ENCODE peak calls at places on chromosomes 11 and 22, in eight cellular contexts. One of them, this sample, is unnamed.

GRCh38 chr11:67022341-67022933 is 497 bp upstream of the SYT12 start:
- DNase-seq in hepatocyte: no peak
- DNase-seq in cardiac muscle cell: peak
- DNase-seq in GM23248: peak
- DNase-seq in gastrocnemius medialis: no peak
- DNase-seq in psoas muscle: no peak
- DNase-seq in SK-N-SH: peak
- DNase-seq in heart left ventricle: peak
- DNase-seq in this sample: peak

GRCh38 chr22:39718206-39718605 is 147.7 kb downstream of the CACNA1I start:
- DNase-seq in gastrocnemius medialis: no peak
- DNase-seq in hepatocyte: no peak
- DNase-seq in GM23248: no peak
- DNase-seq in cardiac muscle cell: no peak
- DNase-seq in psoas muscle: no peak
- DNase-seq in SK-N-SH: no peak
- DNase-seq in heart left ventricle: no peak
- DNase-seq in this sample: no peak

GRCh38 chr11:103537904-103538502 is 428.8 kb downstream of the DYNC2H1 start:
- DNase-seq in gastrocnemius medialis: no peak
- DNase-seq in SK-N-SH: peak
- DNase-seq in hepatocyte: peak
- DNase-seq in psoas muscle: no peak
- DNase-seq in heart left ventricle: no peak
- DNase-seq in cardiac muscle cell: peak
- DNase-seq in GM23248: peak
- DNase-seq in this sample: no peak

GRCh38 chr11:877565-877964 is 33.0 kb downstream of the CHID1 start:
- DNase-seq in heart left ventricle: no peak
- DNase-seq in hepatocyte: no peak
- DNase-seq in cardiac muscle cell: no peak
- DNase-seq in SK-N-SH: peak
- DNase-seq in GM23248: no peak
- DNase-seq in psoas muscle: no peak
- DNase-seq in gastrocnemius medialis: no peak
- DNase-seq in this sample: no peak

GRCh38 chr11:9776203-9776602 is 112.3 kb downstream of the SWAP70 start:
- DNase-seq in hepatocyte: no peak
- DNase-seq in gastrocnemius medialis: no peak
- DNase-seq in psoas muscle: no peak
- DNase-seq in GM23248: no peak
- DNase-seq in SK-N-SH: no peak
- DNase-seq in cardiac muscle cell: no peak
- DNase-seq in heart left ventricle: no peak
- DNase-seq in this sample: no peak

GRCh38 chr11:12436266-12436665 is 58.9 kb downstream of the PARVA start:
- DNase-seq in gastrocnemius medialis: no peak
- DNase-seq in SK-N-SH: no peak
- DNase-seq in heart left ventricle: peak
- DNase-seq in cardiac muscle cell: no peak
- DNase-seq in GM23248: no peak
- DNase-seq in psoas muscle: no peak
- DNase-seq in hepatocyte: no peak
- DNase-seq in this sample: no peak

GRCh38 chr11:86228967-86229330 is 15.6 kb upstream of the EED start:
- DNase-seq in heart left ventricle: no peak
- DNase-seq in SK-N-SH: no peak
- DNase-seq in GM23248: no peak
- DNase-seq in hepatocyte: no peak
- DNase-seq in psoas muscle: no peak
- DNase-seq in cardiac muscle cell: no peak
- DNase-seq in gastrocnemius medialis: no peak
- DNase-seq in this sample: no peak

GRCh38 chr11:70409437-70409836 is 11.1 kb downstream of the CTTN start:
- DNase-seq in heart left ventricle: no peak
- DNase-seq in cardiac muscle cell: no peak
- DNase-seq in gastrocnemius medialis: no peak
- DNase-seq in hepatocyte: no peak
- DNase-seq in psoas muscle: no peak
- DNase-seq in SK-N-SH: no peak
- DNase-seq in GM23248: no peak
- DNase-seq in this sample: no peak

GRCh38 chr11:79090191-79090590 is 350.6 kb downstream of the TENM4 start:
- DNase-seq in SK-N-SH: no peak
- DNase-seq in psoas muscle: no peak
- DNase-seq in heart left ventricle: no peak
- DNase-seq in hepatocyte: no peak
- DNase-seq in gastrocnemius medialis: no peak
- DNase-seq in GM23248: no peak
- DNase-seq in cardiac muscle cell: no peak
- DNase-seq in this sample: no peak

GRCh38 chr11:125345706-125346561 is 150.1 kb downstream of the FEZ1 start:
- DNase-seq in psoas muscle: peak
- DNase-seq in gastrocnemius medialis: peak
- DNase-seq in SK-N-SH: peak
- DNase-seq in heart left ventricle: peak
- DNase-seq in hepatocyte: peak
- DNase-seq in cardiac muscle cell: peak
- DNase-seq in GM23248: peak
- DNase-seq in this sample: peak

GRCh38 chr11:69434341-69434960 is 47.0 kb upstream of the LINC01488 start:
- DNase-seq in heart left ventricle: no peak
- DNase-seq in psoas muscle: peak
- DNase-seq in SK-N-SH: no peak
- DNase-seq in GM23248: no peak
- DNase-seq in gastrocnemius medialis: no peak
- DNase-seq in hepatocyte: no peak
- DNase-seq in cardiac muscle cell: no peak
- DNase-seq in this sample: no peak

GRCh38 chr11:29914203-29914930 is 102.5 kb downstream of the KCNA4 start:
- DNase-seq in gastrocnemius medialis: no peak
- DNase-seq in heart left ventricle: no peak
- DNase-seq in SK-N-SH: no peak
- DNase-seq in psoas muscle: no peak
- DNase-seq in GM23248: peak
- DNase-seq in hepatocyte: peak
- DNase-seq in cardiac muscle cell: peak
- DNase-seq in this sample: no peak

GRCh38 chr11:9755561-9755960 is 91.7 kb downstream of the SWAP70 start:
- DNase-seq in cardiac muscle cell: peak
- DNase-seq in hepatocyte: no peak
- DNase-seq in SK-N-SH: no peak
- DNase-seq in GM23248: peak
- DNase-seq in gastrocnemius medialis: no peak
- DNase-seq in psoas muscle: no peak
- DNase-seq in heart left ventricle: no peak
- DNase-seq in this sample: no peak

GRCh38 chr11:118917488-118918127 is 8.1 kb downstream of the BCL9L start:
- DNase-seq in SK-N-SH: no peak
- DNase-seq in heart left ventricle: no peak
- DNase-seq in cardiac muscle cell: peak
- DNase-seq in hepatocyte: peak
- DNase-seq in gastrocnemius medialis: peak
- DNase-seq in psoas muscle: peak
- DNase-seq in GM23248: peak
- DNase-seq in this sample: no peak

GRCh38 chr11:47437218-47437745 is 11.0 kb upstream of the PSMC3 start:
- DNase-seq in gastrocnemius medialis: no peak
- DNase-seq in cardiac muscle cell: no peak
- DNase-seq in psoas muscle: no peak
- DNase-seq in GM23248: no peak
- DNase-seq in heart left ventricle: no peak
- DNase-seq in hepatocyte: no peak
- DNase-seq in SK-N-SH: no peak
- DNase-seq in this sample: no peak
- H3K27ac ChIP-seq in gastrocnemius medialis: no peak
- H3K27ac ChIP-seq in cardiac muscle cell: no peak
- H3K27ac ChIP-seq in psoas muscle: peak
- H3K27ac ChIP-seq in GM23248: no peak
- H3K27ac ChIP-seq in heart left ventricle: peak
- H3K27ac ChIP-seq in hepatocyte: peak
- H3K27ac ChIP-seq in SK-N-SH: no peak
- H3K27ac ChIP-seq in this sample: no peak

GRCh38 chr11:6925636-6926207 is 504 bp upstream of the ZNF215 start:
- DNase-seq in gastrocnemius medialis: no peak
- DNase-seq in GM23248: peak
- DNase-seq in cardiac muscle cell: peak
- DNase-seq in psoas muscle: no peak
- DNase-seq in hepatocyte: peak
- DNase-seq in heart left ventricle: no peak
- DNase-seq in SK-N-SH: no peak
- DNase-seq in this sample: no peak

GRCh38 chr11:6927030-6927617 is 898 bp downstream of the ZNF215 start:
- DNase-seq in SK-N-SH: no peak
- DNase-seq in gastrocnemius medialis: no peak
- DNase-seq in psoas muscle: no peak
- DNase-seq in cardiac muscle cell: no peak
- DNase-seq in hepatocyte: no peak
- DNase-seq in GM23248: peak
- DNase-seq in heart left ventricle: no peak
- DNase-seq in this sample: no peak

GRCh38 chr11:6928916-6929315 is 2.7 kb downstream of the ZNF215 start:
- DNase-seq in SK-N-SH: no peak
- DNase-seq in hepatocyte: no peak
- DNase-seq in gastrocnemius medialis: no peak
- DNase-seq in cardiac muscle cell: no peak
- DNase-seq in psoas muscle: no peak
- DNase-seq in heart left ventricle: no peak
- DNase-seq in GM23248: no peak
- DNase-seq in this sample: no peak

GRCh38 chr11:6926208-6927029 is at the start of gene ZNF215:
- DNase-seq in heart left ventricle: peak
- DNase-seq in psoas muscle: peak
- DNase-seq in cardiac muscle cell: peak
- DNase-seq in hepatocyte: peak
- DNase-seq in gastrocnemius medialis: peak
- DNase-seq in SK-N-SH: peak
- DNase-seq in GM23248: peak
- DNase-seq in this sample: peak

GRCh38 chr11:6925007-6925577 is 1.1 kb upstream of the ZNF215 start:
- DNase-seq in SK-N-SH: no peak
- DNase-seq in hepatocyte: no peak
- DNase-seq in gastrocnemius medialis: no peak
- DNase-seq in psoas muscle: no peak
- DNase-seq in GM23248: no peak
- DNase-seq in cardiac muscle cell: no peak
- DNase-seq in heart left ventricle: no peak
- DNase-seq in this sample: no peak
- H3K4me3 ChIP-seq in SK-N-SH: no peak
- H3K4me3 ChIP-seq in hepatocyte: no peak
- H3K4me3 ChIP-seq in gastrocnemius medialis: peak
- H3K4me3 ChIP-seq in psoas muscle: no peak
- H3K4me3 ChIP-seq in GM23248: peak
- H3K4me3 ChIP-seq in cardiac muscle cell: no peak
- H3K4me3 ChIP-seq in heart left ventricle: no peak
- H3K4me3 ChIP-seq in this sample: no peak

DNA sequence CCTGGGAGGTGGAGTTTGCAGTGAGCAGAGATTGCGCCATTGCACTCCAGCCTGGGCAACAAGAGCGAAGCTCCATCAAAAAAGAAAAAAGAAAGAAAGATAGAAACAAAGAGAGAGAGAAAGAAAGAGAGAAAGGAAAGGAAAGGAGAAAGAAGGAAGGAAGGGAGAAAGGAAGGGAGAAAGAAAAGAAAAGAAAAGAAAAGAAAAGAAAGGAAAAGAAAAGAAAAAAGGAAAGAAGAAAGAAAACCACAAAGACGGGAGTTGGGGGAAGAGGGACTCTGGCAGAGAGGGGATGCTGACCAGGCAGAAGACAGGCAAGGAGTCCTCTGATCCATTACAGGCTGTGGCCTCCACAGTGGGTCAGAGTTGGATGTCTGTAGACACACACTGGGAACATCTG is 18.8 kb upstream of the SLCO2B1 start:
- DNase-seq in SK-N-SH: no peak
- DNase-seq in gastrocnemius medialis: no peak
- DNase-seq in GM23248: no peak
- DNase-seq in psoas muscle: no peak
- DNase-seq in cardiac muscle cell: no peak
- DNase-seq in heart left ventricle: no peak
- DNase-seq in hepatocyte: no peak
- DNase-seq in this sample: no peak
- H3K27ac ChIP-seq in SK-N-SH: no peak
- H3K27ac ChIP-seq in gastrocnemius medialis: no peak
- H3K27ac ChIP-seq in GM23248: no peak
- H3K27ac ChIP-seq in psoas muscle: no peak
- H3K27ac ChIP-seq in cardiac muscle cell: no peak
- H3K27ac ChIP-seq in heart left ventricle: no peak
- H3K27ac ChIP-seq in hepatocyte: no peak
- H3K27ac ChIP-seq in this sample: no peak

GRCh38 chr22:22884010-22884887 is 3.4 kb upstream of the IGLL5 start:
- DNase-seq in heart left ventricle: peak
- DNase-seq in hepatocyte: peak
- DNase-seq in psoas muscle: no peak
- DNase-seq in cardiac muscle cell: peak
- DNase-seq in gastrocnemius medialis: peak
- DNase-seq in GM23248: peak
- DNase-seq in SK-N-SH: peak
- DNase-seq in this sample: peak

GRCh38 chr22:22883090-22883727 is 4.4 kb upstream of the IGLL5 start:
- DNase-seq in cardiac muscle cell: no peak
- DNase-seq in SK-N-SH: no peak
- DNase-seq in hepatocyte: no peak
- DNase-seq in gastrocnemius medialis: no peak
- DNase-seq in GM23248: no peak
- DNase-seq in heart left ventricle: no peak
- DNase-seq in psoas muscle: no peak
- DNase-seq in this sample: no peak

GRCh38 chr22:22880645-22881044 is 7.0 kb upstream of the IGLL5 start:
- DNase-seq in heart left ventricle: no peak
- DNase-seq in gastrocnemius medialis: no peak
- DNase-seq in psoas muscle: no peak
- DNase-seq in SK-N-SH: no peak
- DNase-seq in cardiac muscle cell: no peak
- DNase-seq in GM23248: no peak
- DNase-seq in hepatocyte: no peak
- DNase-seq in this sample: no peak

GRCh38 chr22:22881116-22882032 is 6.2 kb upstream of the IGLL5 start:
- DNase-seq in gastrocnemius medialis: no peak
- DNase-seq in SK-N-SH: peak
- DNase-seq in hepatocyte: no peak
- DNase-seq in GM23248: no peak
- DNase-seq in psoas muscle: no peak
- DNase-seq in cardiac muscle cell: no peak
- DNase-seq in heart left ventricle: no peak
- DNase-seq in this sample: no peak

DNA sequence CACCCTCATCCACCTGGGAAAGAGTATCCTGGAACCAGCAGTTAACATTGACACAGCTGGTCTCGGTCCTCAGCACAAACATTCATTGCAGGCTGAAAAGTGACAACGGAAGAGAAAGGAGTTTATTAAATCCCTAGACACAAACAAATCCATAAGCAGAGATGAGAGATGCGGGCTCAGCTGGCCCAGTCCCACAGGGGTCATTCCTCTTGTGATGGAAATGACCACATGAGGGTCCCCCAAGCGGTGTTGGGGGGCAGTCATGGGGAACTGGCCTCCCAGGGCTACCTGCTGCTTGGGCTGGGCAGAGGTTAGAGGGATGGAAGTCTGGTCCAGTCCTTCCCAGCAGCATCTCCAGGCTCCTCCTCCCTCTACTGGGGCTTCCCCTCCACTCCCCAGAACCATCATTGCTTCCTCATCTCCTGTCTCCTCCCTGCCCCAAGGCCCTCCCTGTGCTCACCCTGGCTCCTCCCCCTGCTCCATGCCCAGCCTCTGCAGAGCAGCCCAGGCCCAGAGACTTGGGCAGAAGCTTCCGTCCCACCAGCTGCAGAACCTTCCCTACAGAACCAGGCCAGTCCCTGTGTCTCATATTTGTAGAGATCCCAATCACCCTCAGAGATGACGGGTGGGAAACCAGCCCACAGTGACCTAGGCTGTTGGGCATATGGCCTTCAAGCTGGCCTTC is 5.4 kb upstream of the IGLL5 start:
- DNase-seq in cardiac muscle cell: no peak
- DNase-seq in gastrocnemius medialis: no peak
- DNase-seq in psoas muscle: no peak
- DNase-seq in heart left ventricle: no peak
- DNase-seq in hepatocyte: no peak
- DNase-seq in SK-N-SH: no peak
- DNase-seq in GM23248: peak
- DNase-seq in this sample: no peak
- H3K4me3 ChIP-seq in cardiac muscle cell: no peak
- H3K4me3 ChIP-seq in gastrocnemius medialis: no peak
- H3K4me3 ChIP-seq in psoas muscle: no peak
- H3K4me3 ChIP-seq in heart left ventricle: no peak
- H3K4me3 ChIP-seq in hepatocyte: no peak
- H3K4me3 ChIP-seq in SK-N-SH: no peak
- H3K4me3 ChIP-seq in GM23248: no peak
- H3K4me3 ChIP-seq in this sample: no peak